ENCODE peak calls at places on chromosomes 2 and 18, in eight cellular contexts. H is SK-N-MC; M is Ammon's horn; Q is activated effector memory CD4-positive, alpha-beta T cell treated with Interleukin-2 at 50 U/mL for 16 hours; J is stomach; I is EL; L is HEK293T; Z is GM12891. E is an unnamed sample.

GRCh38 chr2:187575081-187576067 is 21.1 kb upstream of the TFPI start:
- DNase-seq in H (no peak), M (no peak), Q (no peak), J (no peak), I (peak; percentile 39), L (no peak), Z (no peak), E (no peak)

GRCh38 chr2:34004936-34005335 is 405.8 kb upstream of the FAM98A start:
- DNase-seq in H (no peak), M (peak; percentile 54), Q (no peak), J (no peak), I (no peak), L (no peak), Z (no peak), E (no peak)

GRCh38 chr2:240338274-240338673 is 97.2 kb upstream of the GPC1 start:
- DNase-seq in H (no peak), M (no peak), Q (no peak), J (peak; percentile 10), I (no peak), L (no peak), Z (no peak), E (no peak)

GRCh38 chr18:60452424-60452823 is 79.8 kb upstream of the MC4R start:
- DNase-seq in H (no peak), M (no peak), Q (no peak), J (no peak), I (peak; percentile 54), L (no peak), Z (no peak), E (peak; percentile 42)

GRCh38 chr2:182672471-182673165 is 43.4 kb upstream of the DNAJC10 start:
- DNase-seq in H (no peak), M (no peak), Q (no peak), J (no peak), I (peak; percentile 85), L (no peak), Z (no peak), E (peak; percentile 77)

GRCh38 chr2:241194811-241195210 is 6.3 kb downstream of the ANO7 start:
- DNase-seq in H (no peak), M (no peak), Q (no peak), J (no peak), I (no peak), L (no peak), Z (no peak), E (no peak)

GRCh38 chr2:28505361-28505760 is 9.5 kb downstream of the PLB1 start:
- DNase-seq in H (no peak), M (no peak), Q (no peak), J (no peak), I (no peak), L (no peak), Z (no peak), E (no peak)

GRCh38 chr18:47721876-47722275 is 208.6 kb downstream of the SMAD2 start:
- DNase-seq in H (no peak), M (no peak), Q (no peak), J (no peak), I (no peak), L (no peak), Z (no peak), E (no peak)

GRCh38 chr2:113208995-113209868 is 35.5 kb downstream of the PSD4 start:
- DNase-seq in H (no peak), M (no peak), Q (no peak), J (no peak), I (peak; percentile 50), L (no peak), Z (no peak), E (peak; percentile 62)

GRCh38 chr18:56721491-56721890 is 70.3 kb downstream of the WDR7 start:
- DNase-seq in H (no peak), M (no peak), Q (no peak), J (no peak), I (no peak), L (no peak), Z (no peak), E (no peak)

GRCh38 chr2:231800493-231801091 is 14.3 kb downstream of the COPS7B start:
- DNase-seq in H (no peak), M (no peak), Q (no peak), J (peak; percentile 50), I (peak; percentile 37), L (peak; percentile 38), Z (no peak), E (peak; percentile 47)

GRCh38 chr18:49277395-49278036 is 182.9 kb downstream of the DYM start:
- DNase-seq in H (no peak), M (no peak), Q (no peak), J (no peak), I (peak; percentile 66), L (no peak), Z (no peak), E (peak; percentile 49)

GRCh38 chr18:71807586-71807985 is 736.6 kb downstream of the CBLN2 start:
- DNase-seq in H (no peak), M (no peak), Q (no peak), J (no peak), I (no peak), L (no peak), Z (no peak), E (no peak)

GRCh38 chr18:55546873-55547704 is 40.9 kb downstream of the TCF4 start:
- DNase-seq in H (no peak), M (peak; percentile 26), Q (no peak), J (no peak), I (peak; percentile 52), L (no peak), Z (no peak), E (peak; percentile 87)

GRCh38 chr2:183123117-183123958 is 905 bp upstream of the NUP35 start:
- DNase-seq in H (no peak), M (peak; percentile 24), Q (no peak), J (no peak), I (no peak), L (no peak), Z (no peak), E (no peak)

GRCh38 chr2:205462681-205463345 is 219.5 kb upstream of the NRP2 start:
- DNase-seq in H (no peak), M (no peak), Q (no peak), J (no peak), I (peak; percentile 8), L (no peak), Z (no peak), E (no peak)

GRCh38 chr2:169001116-169001815 is 29.9 kb downstream of the ABCB11 start:
- DNase-seq in H (no peak), M (no peak), Q (no peak), J (no peak), I (peak; percentile 67), L (no peak), Z (no peak), E (peak; percentile 59)

E was measured in astrocyte of the hippocampus.